ENCODE peak calls at places on chromosomes 1 and 21, in eight cellular contexts. L is progenitor cell of endocrine pancreas, J is ovary, E is IMR-90, I is heart right ventricle, Y is heart left ventricle, D is GM06990, W is pancreas. H is an unnamed sample.

GRCh38 chr1:86507935-86508582 is 38.8 kb upstream of the CLCA4 start:
- DNase-seq in L (no peak), J (no peak), E (peak), I (no peak), Y (no peak), D (no peak), W (no peak), H (peak)

GRCh38 chr1:208577381-208577905 is 333.3 kb upstream of the PLXNA2 start:
- DNase-seq in L (no peak), J (no peak), E (no peak), I (no peak), Y (no peak), D (no peak), W (no peak), H (no peak)

GRCh38 chr1:116356673-116357072 is 16.4 kb upstream of the ATP1A1 start:
- DNase-seq in L (no peak), J (no peak), E (peak), I (no peak), Y (no peak), D (no peak), W (no peak), H (no peak)

GRCh38 chr1:100353988-100354387 is 1.7 kb downstream of the CDC14A start:
- DNase-seq in L (no peak), J (no peak), E (peak), I (no peak), Y (no peak), D (no peak), W (no peak), H (peak)

GRCh38 chr1:36328713-36329112 is 5.3 kb upstream of the EVA1B start:
- DNase-seq in L (no peak), J (no peak), E (no peak), I (no peak), Y (peak), D (no peak), W (no peak), H (no peak)

GRCh38 chr21:25149022-25149421 is 458.3 kb downstream of the MRPL39 start:
- DNase-seq in L (no peak), J (no peak), E (no peak), I (no peak), Y (no peak), D (no peak), W (no peak), H (no peak)

GRCh38 chr1:94271373-94271772 is 34.0 kb upstream of the ARHGAP29 start:
- DNase-seq in L (no peak), J (no peak), E (no peak), I (no peak), Y (no peak), D (no peak), W (no peak), H (no peak)

GRCh38 chr1:201020647-201021332 is 2.7 kb downstream of the KIF21B start:
- DNase-seq in L (no peak), J (no peak), E (no peak), I (no peak), Y (no peak), D (no peak), W (peak), H (peak)

GRCh38 chr1:10938741-10939417 is 73.6 kb upstream of the TARDBP start:
- DNase-seq in L (no peak), J (no peak), E (no peak), I (no peak), Y (no peak), D (no peak), W (no peak), H (no peak)

GRCh38 chr1:40036574-40036973 is 4.0 kb upstream of the CAP1 start:
- DNase-seq in L (no peak), J (peak), E (peak), I (peak), Y (peak), D (no peak), W (peak), H (no peak)

GRCh38 chr1:226109829-226110248 is 47.3 kb downstream of the H3-3A start:
- DNase-seq in L (peak), J (peak), E (peak), I (peak), Y (peak), D (peak), W (peak), H (peak)
- TF ChIP-seq CTCF in L (no peak), J (no peak), E (no peak), I (no peak), Y (no peak), D (no peak), W (no peak), H (no peak)

GRCh38 chr1:199809311-199809710 is 218.2 kb upstream of the NR5A2 start:
- DNase-seq in L (no peak), J (no peak), E (no peak), I (no peak), Y (no peak), D (no peak), W (no peak), H (no peak)
- TF ChIP-seq CTCF in L (no peak), J (no peak), E (no peak), I (no peak), Y (no peak), D (no peak), W (no peak), H (no peak)

GRCh38 chr21:31176080-31176551 is 137.8 kb upstream of the KRTAP19-8 start:
- DNase-seq in L (no peak), J (no peak), E (no peak), I (no peak), Y (no peak), D (no peak), W (no peak), H (no peak)

GRCh38 chr21:31172328-31172727 is 134.1 kb upstream of the KRTAP19-8 start:
- DNase-seq in L (no peak), J (no peak), E (no peak), I (no peak), Y (no peak), D (no peak), W (no peak), H (no peak)

GRCh38 chr21:31173881-31174555 is 135.7 kb upstream of the KRTAP19-8 start:
- DNase-seq in L (no peak), J (no peak), E (no peak), I (peak), Y (peak), D (no peak), W (no peak), H (no peak)

GRCh38 chr21:31180256-31181088 is 142.2 kb upstream of the KRTAP19-8 start:
- DNase-seq in L (no peak), J (no peak), E (peak), I (no peak), Y (no peak), D (no peak), W (no peak), H (no peak)

DNA sequence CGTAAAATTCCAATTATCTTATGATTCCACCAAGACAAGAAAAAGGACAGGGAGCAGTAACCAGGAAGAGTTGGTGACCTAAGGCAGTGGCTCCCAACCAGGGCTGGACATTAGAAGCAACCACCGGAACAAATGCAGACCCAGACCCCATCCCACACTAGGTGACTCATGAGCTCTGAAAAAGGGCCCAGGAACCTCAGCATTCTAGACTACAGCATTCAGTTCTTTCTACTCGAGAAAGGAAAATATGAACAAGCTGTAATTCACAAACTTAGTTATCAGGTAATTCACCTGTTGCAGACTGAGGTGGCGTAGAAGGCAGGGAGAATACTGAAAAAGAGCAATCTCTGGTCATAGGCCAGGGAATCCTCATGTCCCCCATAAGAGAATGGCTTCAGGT is 138.4 kb upstream of the KRTAP19-8 start:
- DNase-seq in L (no peak), J (no peak), E (no peak), I (no peak), Y (no peak), D (no peak), W (no peak), H (no peak)
- TF ChIP-seq CTCF in L (no peak), J (no peak), E (no peak), I (no peak), Y (no peak), D (no peak), W (no peak), H (no peak)

GRCh38 chr1:154329551-154330131 is 4.3 kb downstream of the ATP8B2 start:
- DNase-seq in L (no peak), J (no peak), E (no peak), I (no peak), Y (no peak), D (no peak), W (no peak), H (no peak)

GRCh38 chr1:154328318-154329151 is 3.2 kb downstream of the ATP8B2 start:
- DNase-seq in L (peak), J (peak), E (peak), I (peak), Y (peak), D (peak), W (peak), H (peak)

GRCh38 chr1:154327466-154328317 is 2.4 kb downstream of the ATP8B2 start:
- DNase-seq in L (no peak), J (peak), E (no peak), I (no peak), Y (no peak), D (peak), W (no peak), H (no peak)

GRCh38 chr1:154330669-154331068 is 5.3 kb downstream of the ATP8B2 start:
- DNase-seq in L (no peak), J (no peak), E (no peak), I (no peak), Y (no peak), D (no peak), W (no peak), H (no peak)

GRCh38 chr1:154329152-154329521 is 3.8 kb downstream of the ATP8B2 start:
- DNase-seq in L (no peak), J (peak), E (no peak), I (no peak), Y (no peak), D (no peak), W (no peak), H (peak)
- TF ChIP-seq CTCF in L (peak), J (no peak), E (peak), I (no peak), Y (no peak), D (no peak), W (no peak), H (peak)

GRCh38 chr21:31515253-31515652 is 144.2 kb upstream of the SOD1 start:
- DNase-seq in L (no peak), J (no peak), E (no peak), I (no peak), Y (no peak), D (no peak), W (no peak), H (no peak)

GRCh38 chr21:31511258-31511657 is 148.2 kb upstream of the SOD1 start:
- DNase-seq in L (no peak), J (no peak), E (no peak), I (no peak), Y (no peak), D (no peak), W (no peak), H (no peak)

GRCh38 chr21:31518580-31518979 is 140.9 kb upstream of the SOD1 start:
- DNase-seq in L (no peak), J (no peak), E (no peak), I (no peak), Y (no peak), D (no peak), W (no peak), H (no peak)

GRCh38 chr21:31517664-31518402 is 141.7 kb upstream of the SOD1 start:
- DNase-seq in L (no peak), J (no peak), E (no peak), I (no peak), Y (no peak), D (no peak), W (no peak), H (no peak)

DNA sequence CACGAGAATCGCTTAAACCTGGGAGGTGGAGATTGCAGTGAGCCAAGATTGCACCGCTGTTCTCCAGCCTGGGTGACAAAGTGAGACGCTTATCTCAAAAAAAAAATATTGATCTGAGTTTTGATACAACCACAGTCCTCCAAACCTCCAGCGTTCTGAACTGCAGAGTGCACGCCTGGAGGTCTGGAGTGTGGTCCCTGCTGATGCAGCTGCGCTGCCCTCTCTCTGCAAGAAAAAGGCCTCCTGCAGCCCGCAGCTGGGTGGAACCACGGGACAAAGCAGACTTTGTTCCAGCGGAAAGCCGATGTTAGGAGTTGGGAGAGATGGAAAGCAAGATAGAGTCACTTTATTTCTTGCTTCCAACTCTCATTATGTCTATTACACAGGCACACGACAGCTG is 144.9 kb upstream of the SOD1 start:
- DNase-seq in L (no peak), J (no peak), E (no peak), I (no peak), Y (no peak), D (no peak), W (peak), H (peak)
- TF ChIP-seq CTCF in L (no peak), J (no peak), E (no peak), I (no peak), Y (no peak), D (no peak), W (no peak), H (no peak)

GRCh38 chr1:21655259-21655658 is 13.9 kb downstream of the RAP1GAP start:
- DNase-seq in L (no peak), J (no peak), E (no peak), I (no peak), Y (no peak), D (no peak), W (no peak), H (no peak)
- TF ChIP-seq CTCF in L (no peak), J (no peak), E (no peak), I (no peak), Y (no peak), D (no peak), W (no peak), H (no peak)

GRCh38 chr1:37393173-37393572 is 81.2 kb upstream of the ZC3H12A start:
- DNase-seq in L (no peak), J (no peak), E (no peak), I (no peak), Y (no peak), D (no peak), W (no peak), H (no peak)

GRCh38 chr1:37389327-37389726 is 85.1 kb upstream of the ZC3H12A start:
- DNase-seq in L (no peak), J (no peak), E (no peak), I (no peak), Y (no peak), D (no peak), W (no peak), H (no peak)

GRCh38 chr1:37393585-37394120 is 80.7 kb upstream of the ZC3H12A start:
- DNase-seq in L (no peak), J (no peak), E (no peak), I (no peak), Y (no peak), D (no peak), W (no peak), H (no peak)

GRCh38 chr1:37392051-37392450 is 82.3 kb upstream of the ZC3H12A start:
- DNase-seq in L (no peak), J (no peak), E (no peak), I (no peak), Y (no peak), D (no peak), W (no peak), H (no peak)

DNA sequence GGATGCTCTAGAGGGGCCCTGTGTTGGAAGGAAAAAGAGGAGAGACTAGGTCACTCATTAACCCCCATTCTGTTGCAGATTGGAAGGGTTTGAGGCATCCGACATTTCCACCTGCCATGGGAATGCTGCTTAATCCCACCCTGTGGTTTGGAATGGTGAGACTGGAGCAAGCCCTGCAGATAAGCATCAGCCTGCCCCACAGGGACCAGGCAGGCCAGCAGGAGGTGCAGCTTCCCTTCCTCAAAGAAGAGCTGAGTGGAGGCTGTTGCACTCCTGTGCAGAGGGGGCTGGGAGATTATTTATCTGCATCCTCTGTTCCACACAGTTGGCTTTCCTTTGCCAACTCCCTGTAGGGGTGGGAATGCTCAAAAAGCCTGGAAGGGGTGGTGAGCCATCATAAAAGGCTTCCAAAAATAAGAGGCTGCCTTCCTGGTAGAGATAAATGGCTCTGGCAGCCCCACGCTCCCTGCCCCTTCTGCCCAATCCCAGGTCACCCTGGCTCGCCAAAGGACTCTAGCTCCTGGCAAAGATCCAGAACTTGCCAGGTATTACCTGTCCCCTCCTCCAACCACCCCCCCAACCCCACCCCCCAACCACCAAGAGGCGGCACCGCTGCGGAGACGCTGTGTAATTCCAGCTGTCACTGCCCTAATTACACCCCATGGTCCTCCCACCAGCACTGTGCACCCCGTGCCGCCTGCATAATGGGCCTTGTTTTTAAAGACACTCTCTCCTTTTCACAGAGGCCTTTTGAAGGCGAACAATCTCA is 83.0 kb upstream of the ZC3H12A start:
- DNase-seq in L (no peak), J (no peak), E (no peak), I (no peak), Y (no peak), D (no peak), W (no peak), H (no peak)
- TF ChIP-seq CTCF in L (no peak), J (no peak), E (no peak), I (no peak), Y (no peak), D (peak), W (no peak), H (no peak)

DNA sequence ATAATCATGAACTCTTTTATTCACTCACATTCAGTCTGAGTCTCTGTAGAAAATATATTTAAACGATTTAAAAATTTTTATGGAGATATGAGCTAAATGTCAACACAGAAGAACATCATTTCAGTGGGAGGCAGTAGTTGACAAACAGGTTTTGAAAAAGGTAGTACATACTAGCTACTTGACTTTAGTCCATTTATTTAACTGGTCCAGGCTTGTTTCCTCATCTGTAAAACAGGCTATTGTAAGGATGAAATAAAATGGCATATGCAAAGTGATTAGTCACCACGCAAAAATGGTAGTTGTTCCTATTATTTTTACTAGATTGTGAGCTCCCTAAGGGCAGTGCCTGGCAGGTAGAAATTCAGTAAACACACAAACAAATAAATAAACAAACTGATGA is 75.2 kb downstream of the NTPCR start:
- DNase-seq in L (no peak), J (no peak), E (peak), I (no peak), Y (no peak), D (no peak), W (no peak), H (no peak)
- TF ChIP-seq CTCF in L (peak), J (no peak), E (no peak), I (no peak), Y (no peak), D (no peak), W (no peak), H (no peak)

GRCh38 chr1:46132529-46133180 is at the start of gene PIK3R3:
- DNase-seq in L (peak), J (peak), E (peak), I (peak), Y (peak), D (peak), W (peak), H (peak)
- TF ChIP-seq CTCF in L (no peak), J (no peak), E (no peak), I (no peak), Y (no peak), D (no peak), W (no peak), H (no peak)

H was measured in nephron progenitor cell.